ENCODE peak calls at places on chromosomes 11 and 22, in seven cellular contexts. N, H, T, X, P, E and G are unnamed samples.

GRCh38 chr11:63505857-63506528 is at the start of gene LGALS12:
- DNase-seq in N (no peak), H (no peak), T (no peak), X (no peak), P (no peak), E (no peak), G (no peak)

GRCh38 chr11:69080361-69080973 is 31.7 kb downstream of the TPCN2 start:
- DNase-seq in N (no peak), H (no peak), T (no peak), X (no peak), P (no peak), E (peak; percentile 65), G (no peak)

GRCh38 chr11:130452171-130452570 is 3.7 kb downstream of the ADAMTS15 start:
- DNase-seq in N (no peak), H (no peak), T (no peak), X (no peak), P (no peak), E (no peak), G (no peak)

GRCh38 chr11:629237-629583 is 2.2 kb upstream of the SCT start:
- DNase-seq in N (no peak), H (no peak), T (no peak), X (no peak), P (no peak), E (no peak), G (no peak)

GRCh38 chr11:68071281-68072048 is 32.6 kb downstream of the TCIRG1 start:
- DNase-seq in N (no peak), H (no peak), T (no peak), X (no peak), P (no peak), E (no peak), G (no peak)

GRCh38 chr11:134120921-134121526 is 52.2 kb downstream of the JAM3 start:
- DNase-seq in N (no peak), H (peak; percentile 71), T (no peak), X (no peak), P (no peak), E (peak; percentile 25), G (no peak)

GRCh38 chr11:12802418-12803085 is 128.3 kb downstream of the TEAD1 start:
- DNase-seq in N (no peak), H (no peak), T (no peak), X (no peak), P (no peak), E (peak; percentile 87), G (peak; percentile 98)

GRCh38 chr11:11416502-11416901 is 63.5 kb upstream of the CSNK2A3 start:
- DNase-seq in N (no peak), H (no peak), T (no peak), X (no peak), P (no peak), E (peak; percentile 32), G (no peak)

GRCh38 chr11:59187587-59187986 is 15.7 kb downstream of the DTX4 start:
- DNase-seq in N (no peak), H (no peak), T (no peak), X (no peak), P (no peak), E (no peak), G (no peak)

GRCh38 chr11:128189823-128190222 is 397.5 kb downstream of the ETS1 start:
- DNase-seq in N (no peak), H (no peak), T (no peak), X (no peak), P (no peak), E (no peak), G (no peak)

GRCh38 chr11:17790453-17790852 is 55.9 kb downstream of the KCNC1 start:
- DNase-seq in N (no peak), H (no peak), T (no peak), X (no peak), P (peak; percentile 67), E (peak; percentile 52), G (no peak)

GRCh38 chr22:42056757-42057511 is 13.7 kb downstream of the NAGA start:
- DNase-seq in N (no peak), H (no peak), T (no peak), X (no peak), P (no peak), E (no peak), G (no peak)

GRCh38 chr11:59778122-59778521 is 22.9 kb downstream of the STX3 start:
- DNase-seq in N (no peak), H (no peak), T (no peak), X (no peak), P (no peak), E (no peak), G (no peak)

GRCh38 chr11:31139479-31139878 is 230.1 kb downstream of the DCDC1 start:
- DNase-seq in N (no peak), H (no peak), T (no peak), X (no peak), P (no peak), E (no peak), G (no peak)

GRCh38 chr11:71321433-71322191 is 69.2 kb upstream of the SHANK2 start:
- DNase-seq in N (no peak), H (no peak), T (no peak), X (no peak), P (no peak), E (no peak), G (no peak)

GRCh38 chr11:86668929-86669328 is 3.5 kb downstream of the ME3 start:
- DNase-seq in N (no peak), H (no peak), T (no peak), X (no peak), P (no peak), E (no peak), G (no peak)

GRCh38 chr11:75558939-75559843 is 2.9 kb upstream of the SERPINH1 start:
- DNase-seq in N (no peak), H (no peak), T (no peak), X (no peak), P (no peak), E (peak; percentile 58), G (no peak)

GRCh38 chr11:28939381-28939780 is 831.2 kb downstream of the METTL15 start:
- DNase-seq in N (no peak), H (no peak), T (no peak), X (no peak), P (no peak), E (no peak), G (no peak)

GRCh38 chr11:33936745-33937612 is 45.1 kb upstream of the LMO2 start:
- DNase-seq in N (no peak), H (no peak), T (no peak), X (no peak), P (peak; percentile 52), E (peak; percentile 4), G (no peak)

GRCh38 chr22:37690901-37691504 is 4.9 kb downstream of the NOL12 start:
- DNase-seq in N (no peak), H (no peak), T (no peak), X (no peak), P (no peak), E (no peak), G (no peak)

GRCh38 chr22:19455033-19455432 is 7.5 kb upstream of the C22orf39 start:
- DNase-seq in N (no peak), H (no peak), T (no peak), X (no peak), P (no peak), E (no peak), G (no peak)

GRCh38 chr22:41596776-41597634 is 7.4 kb upstream of the PMM1 start:
- DNase-seq in N (no peak), H (peak; percentile 19), T (peak; percentile 9), X (no peak), P (no peak), E (peak; percentile 18), G (peak; percentile 4)

GRCh38 chr11:2519879-2520735 is 75.3 kb downstream of the KCNQ1 start:
- DNase-seq in N (no peak), H (no peak), T (no peak), X (no peak), P (no peak), E (no peak), G (no peak)

GRCh38 chr22:37589607-37590006 is 9.7 kb upstream of the LGALS2 start:
- DNase-seq in N (no peak), H (no peak), T (no peak), X (no peak), P (no peak), E (no peak), G (no peak)

GRCh38 chr22:50700387-50701075 is 27.9 kb downstream of the SHANK3 start:
- DNase-seq in N (no peak), H (no peak), T (no peak), X (no peak), P (no peak), E (no peak), G (no peak)

GRCh38 chr22:36253523-36254490 is 874 bp downstream of the APOL1 start:
- DNase-seq in N (peak; percentile 68), H (no peak), T (no peak), X (no peak), P (no peak), E (no peak), G (no peak)

GRCh38 chr11:12542186-12542935 is 131.9 kb upstream of the TEAD1 start:
- DNase-seq in N (no peak), H (no peak), T (no peak), X (no peak), P (no peak), E (no peak), G (no peak)

GRCh38 chr11:2930705-2931415 is 1.6 kb upstream of the PHLDA2 start:
- DNase-seq in N (peak; percentile 27), H (no peak), T (no peak), X (no peak), P (no peak), E (peak; percentile 42), G (peak; percentile 71)

GRCh38 chr22:40855104-40855959 is 1.1 kb downstream of the ST13 start:
- DNase-seq in N (peak; percentile 4), H (no peak), T (no peak), X (no peak), P (no peak), E (no peak), G (no peak)

GRCh38 chr11:93623179-93623578 is 38.3 kb upstream of the CEP295 start:
- DNase-seq in N (no peak), H (no peak), T (no peak), X (no peak), P (no peak), E (no peak), G (no peak)

GRCh38 chr22:26573026-26573662 is 16.8 kb downstream of the TPST2 start:
- DNase-seq in N (no peak), H (peak; percentile 16), T (no peak), X (no peak), P (no peak), E (no peak), G (no peak)

GRCh38 chr11:66858186-66858938 is 1.5 kb downstream of the LRFN4 start:
- DNase-seq in N (no peak), H (no peak), T (no peak), X (no peak), P (no peak), E (no peak), G (no peak)

GRCh38 chr11:131668867-131669780 is 298.7 kb downstream of the NTM start:
- DNase-seq in N (no peak), H (peak; percentile 48), T (no peak), X (no peak), P (no peak), E (peak; percentile 20), G (no peak)

GRCh38 chr11:65717906-65718305 is 2.7 kb downstream of the RNASEH2C start:
- DNase-seq in N (no peak), H (no peak), T (no peak), X (no peak), P (no peak), E (no peak), G (no peak)

GRCh38 chr22:44994399-44995281 is 15.2 kb downstream of the PHF21B start:
- DNase-seq in N (no peak), H (no peak), T (no peak), X (no peak), P (no peak), E (no peak), G (peak; percentile 49)

GRCh38 chr11:6608726-6609501 is 3.1 kb downstream of the TAF10 start:
- DNase-seq in N (no peak), H (no peak), T (no peak), X (no peak), P (no peak), E (no peak), G (no peak)

GRCh38 chr11:92451081-92451480 is 226.5 kb downstream of the FAT3 start:
- DNase-seq in N (no peak), H (no peak), T (no peak), X (no peak), P (no peak), E (no peak), G (no peak)